ENCODE peak calls at places on chromosomes 3 and 15, in eight cellular contexts. W is transverse colon; U is iris pigment epithelial cell; F is naive thymus-derived CD8-positive, alpha-beta T cell; E is stimulated activated CD8-positive, alpha-beta memory T cell treated with anti-CD3 and anti-CD28 coated beads, Interleukin-7, amount 100 ng/mL, for 1 hour; A is stimulated activated CD4-positive, alpha-beta T cell treated with anti-CD3 and anti-CD28 coated beads, Interleukin-2, amount 100 ng/mL, for 24 hours; B is AG04450; N is fibroblast of mammary gland. T is an unnamed sample.

GRCh38 chr3:169365993-169366915 is 297.3 kb downstream of the MECOM start:
- DNase-seq in U (no peak), W (no peak), A (no peak), F (no peak), E (no peak), N (no peak), B (no peak), T (peak; percentile 46)

GRCh38 chr3:62415312-62415791 is 42.0 kb upstream of the FEZF2 start:
- DNase-seq in E (no peak), A (no peak), U (no peak), F (no peak), W (no peak), N (no peak), B (no peak), T (no peak)

GRCh38 chr3:123104550-123104949 is 37.7 kb downstream of the PDIA5 start:
- DNase-seq in F (no peak), A (no peak), N (peak; percentile 90), E (no peak), U (peak; percentile 87), W (no peak), B (peak; percentile 30), T (no peak)

GRCh38 chr3:149768704-149769103 is 16.4 kb upstream of the COMMD2 start:
- DNase-seq in B (no peak), U (no peak), N (no peak), F (no peak), A (no peak), E (no peak), W (no peak), T (no peak)

GRCh38 chr3:13615019-13615528 is 66.1 kb downstream of the FBLN2 start:
- DNase-seq in F (no peak), W (no peak), N (no peak), A (no peak), E (no peak), U (no peak), B (no peak), T (no peak)

GRCh38 chr3:127551178-127551577 is 39.4 kb downstream of the TPRA1 start:
- DNase-seq in B (no peak), A (no peak), E (no peak), N (no peak), W (no peak), U (no peak), F (no peak), T (no peak)

GRCh38 chr15:89998141-89998661 is 2.9 kb upstream of the ZNF710 start:
- DNase-seq in A (no peak), E (no peak), B (no peak), U (peak; percentile 72), N (peak; percentile 93), W (no peak), F (no peak), T (no peak)

GRCh38 chr3:160331127-160331937 is 67.7 kb downstream of the IFT80 start:
- DNase-seq in N (peak; percentile 78), W (no peak), U (peak; percentile 92), E (no peak), B (peak; percentile 68), F (no peak), A (no peak), T (no peak)

GRCh38 chr15:26082833-26083174 is 219.7 kb upstream of the ATP10A start:
- DNase-seq in F (no peak), N (no peak), E (no peak), W (no peak), A (no peak), U (no peak), B (no peak), T (no peak)

GRCh38 chr3:98768961-98769360 is 5.8 kb downstream of the ST3GAL6 start:
- DNase-seq in U (no peak), N (no peak), A (no peak), F (no peak), B (no peak), E (no peak), W (no peak), T (no peak)

GRCh38 chr15:48645558-48646330 is at the start of gene FBN1:
- DNase-seq in N (peak; percentile 90), E (no peak), W (peak; percentile 32), F (no peak), A (no peak), B (peak; percentile 78), U (peak; percentile 87), T (peak; percentile 31)

GRCh38 chr3:141498592-141499223 is 11.9 kb downstream of the RASA2 start:
- DNase-seq in A (peak; percentile 81), N (no peak), B (no peak), F (peak; percentile 96), W (peak; percentile 68), U (no peak), E (peak; percentile 82), T (peak; percentile 62)

GRCh38 chr3:61233828-61234227 is 17.4 kb downstream of the FHIT start:
- DNase-seq in U (no peak), E (no peak), W (no peak), N (no peak), B (no peak), F (no peak), A (no peak), T (no peak)

GRCh38 chr3:108410531-108410984 is 99.8 kb downstream of the MYH15 start:
- DNase-seq in F (no peak), E (no peak), U (no peak), A (no peak), W (no peak), B (no peak), N (no peak), T (no peak)

GRCh38 chr3:98114264-98114663 is 16.3 kb upstream of the OR5H1 start:
- DNase-seq in A (no peak), W (no peak), B (no peak), U (no peak), E (no peak), N (no peak), F (no peak), T (no peak)

GRCh38 chr3:30145281-30145680 is 461.1 kb upstream of the TGFBR2 start:
- DNase-seq in A (no peak), W (no peak), E (no peak), U (no peak), F (no peak), N (peak; percentile 50), B (no peak), T (no peak)

GRCh38 chr3:184765730-184766074 is 46.3 kb upstream of the VPS8 start:
- DNase-seq in F (no peak), N (no peak), U (no peak), E (no peak), B (no peak), W (peak; percentile 21), A (no peak), T (no peak)

GRCh38 chr3:197462808-197463207 is 93.0 kb downstream of the BDH1 start:
- DNase-seq in F (no peak), A (no peak), N (no peak), E (no peak), U (no peak), W (no peak), B (no peak), T (no peak)

GRCh38 chr15:69094124-69095030 is 66.1 kb upstream of the GLCE start:
- DNase-seq in U (no peak), W (no peak), A (no peak), N (no peak), E (no peak), F (no peak), B (no peak), T (no peak)

GRCh38 chr3:141105828-141106628 is 54.9 kb downstream of the SPSB4 start:
- DNase-seq in B (peak; percentile 69), A (peak; percentile 65), U (peak; percentile 84), N (peak; percentile 84), W (peak; percentile 68), E (no peak), F (peak; percentile 57), T (peak; percentile 79)

GRCh38 chr3:108096506-108097325 is 5.9 kb upstream of the CD47 start:
- DNase-seq in F (no peak), N (no peak), B (no peak), A (no peak), W (no peak), E (no peak), U (peak; percentile 18), T (no peak)

GRCh38 chr15:59738676-59739075 is 49.6 kb upstream of the BNIP2 start:
- DNase-seq in E (no peak), U (no peak), A (no peak), F (no peak), N (no peak), W (no peak), B (no peak), T (no peak)

GRCh38 chr3:152790988-152791387 is 43.9 kb upstream of the P2RY1 start:
- DNase-seq in F (no peak), W (no peak), A (no peak), E (no peak), N (no peak), U (no peak), B (no peak), T (no peak)

GRCh38 chr3:143266936-143267335 is 147.4 kb downstream of the CHST2 start:
- DNase-seq in N (no peak), W (no peak), U (no peak), F (no peak), B (no peak), E (no peak), A (no peak), T (no peak)

GRCh38 chr15:31366169-31366734 is 39.6 kb downstream of the KLF13 start:
- DNase-seq in B (no peak), E (no peak), N (peak; percentile 49), U (no peak), W (peak; percentile 49), F (no peak), A (no peak), T (no peak)

GRCh38 chr15:81411056-81411455 is 37.0 kb upstream of the TMC3 start:
- DNase-seq in A (no peak), E (no peak), N (no peak), U (no peak), B (no peak), F (no peak), W (no peak), T (no peak)

GRCh38 chr3:41259449-41260062 is 60.3 kb downstream of the CTNNB1 start:
- DNase-seq in A (no peak), W (no peak), E (no peak), N (peak; percentile 26), U (peak; percentile 38), F (no peak), B (no peak), T (no peak)

GRCh38 chr3:71254658-71255057 is 328.9 kb downstream of the FOXP1 start:
- DNase-seq in E (no peak), W (no peak), F (no peak), B (no peak), N (no peak), U (peak; percentile 88), A (no peak), T (no peak)

GRCh38 chr15:69403611-69404010 is 10.5 kb upstream of the KIF23 start:
- DNase-seq in A (no peak), U (peak; percentile 93), F (no peak), E (no peak), N (peak; percentile 91), W (no peak), B (peak; percentile 72), T (no peak)

GRCh38 chr3:187012609-187013051 is 82.3 kb downstream of the ST6GAL1 start:
- DNase-seq in E (no peak), W (peak; percentile 49), U (peak; percentile 54), A (peak; percentile 58), N (no peak), F (peak; percentile 43), B (no peak), T (no peak)

GRCh38 chr3:133938770-133939495 is 43.3 kb upstream of the RAB6B start:
- DNase-seq in B (no peak), W (no peak), A (peak; percentile 8), U (peak; percentile 21), F (no peak), N (peak; percentile 26), E (no peak), T (peak; percentile 11)

GRCh38 chr15:34336333-34336732 is 1.2 kb downstream of the SLC12A6 start:
- DNase-seq in U (no peak), A (no peak), W (peak; percentile 24), F (no peak), B (no peak), N (no peak), E (no peak), T (no peak)

GRCh38 chr15:101562428-101563059 is 73.0 kb upstream of the PCSK6 start:
- DNase-seq in A (no peak), N (no peak), E (no peak), U (no peak), W (no peak), F (no peak), B (no peak), T (no peak)

GRCh38 chr3:71245052-71245488 is 338.5 kb downstream of the FOXP1 start:
- DNase-seq in F (no peak), N (peak; percentile 57), E (no peak), A (no peak), U (peak; percentile 85), W (peak; percentile 24), B (peak; percentile 74), T (no peak)

T was measured in stomach.